ENCODE peak calls at places on chromosomes 3 and 15, in four cellular contexts. N is CD8-positive, alpha-beta T cell; C is K562; D is psoas muscle. V is an unnamed sample.
A peak's percentile ranks its signal among the peaks of the same experiment; 100 is the strongest.

GRCh38 chr3:39279745-39280517 is at the start of gene CX3CR1:
- DNase-seq in N (no peak), C (no peak), D (peak; percentile 74), V (no peak)

GRCh38 chr3:131033480-131034080 is 6.9 kb downstream of the NEK11 start:
- DNase-seq in N (no peak), C (peak; percentile 18), D (no peak), V (no peak)

GRCh38 chr3:4904801-4905695 is 74.2 kb upstream of the BHLHE40 start:
- DNase-seq in N (no peak), C (no peak), D (no peak), V (no peak)

GRCh38 chr3:148881286-148881685 is 16.2 kb downstream of the CPA3 start:
- DNase-seq in N (no peak), C (no peak), D (no peak), V (no peak)

GRCh38 chr3:46929324-46929723 is 47.2 kb downstream of the CCDC12 start:
- DNase-seq in N (no peak), C (no peak), D (peak; percentile 86), V (no peak)

GRCh38 chr3:85709483-85709882 is 750.7 kb downstream of the CADM2 start:
- DNase-seq in N (no peak), C (no peak), D (no peak), V (no peak)

GRCh38 chr3:47370887-47371697 is 9.7 kb upstream of the PTPN23 start:
- DNase-seq in N (no peak), C (peak; percentile 85), D (no peak), V (peak; percentile 35)

GRCh38 chr3:172009736-172010254 is 29.6 kb upstream of the FNDC3B start:
- DNase-seq in N (no peak), C (no peak), D (no peak), V (no peak)

GRCh38 chr3:45104715-45105711 is 41.2 kb downstream of the CDCP1 start:
- DNase-seq in N (no peak), C (peak; percentile 62), D (no peak), V (no peak)

GRCh38 chr3:127682576-127682975 is 9.8 kb downstream of the ABTB1 start:
- DNase-seq in N (no peak), C (no peak), D (no peak), V (no peak)

GRCh38 chr3:154708554-154708953 is 278.6 kb upstream of the GPR149 start:
- DNase-seq in N (no peak), C (no peak), D (no peak), V (no peak)

GRCh38 chr3:142445816-142446254 is 2.0 kb downstream of the XRN1 start:
- DNase-seq in N (no peak), C (no peak), D (no peak), V (no peak)

GRCh38 chr3:122415762-122416654 is at the start of gene WDR5B:
- DNase-seq in N (peak; percentile 99), C (peak; percentile 98), D (peak; percentile 99), V (peak; percentile 96)

GRCh38 chr3:43638594-43639447 is 17.0 kb upstream of the ANO10 start:
- DNase-seq in N (no peak), C (peak; percentile 82), D (no peak), V (no peak)

GRCh38 chr15:90259524-90259923 is 5.9 kb upstream of the NGRN start:
- DNase-seq in N (no peak), C (no peak), D (no peak), V (no peak)

GRCh38 chr3:160091441-160091840 is 102.8 kb downstream of the IL12A start:
- DNase-seq in N (no peak), C (no peak), D (no peak), V (no peak)

GRCh38 chr3:99720985-99721632 is 82.7 kb downstream of the COL8A1 start:
- DNase-seq in N (no peak), C (no peak), D (no peak), V (no peak)

GRCh38 chr3:52973806-52974205 is 72.1 kb downstream of the SFMBT1 start:
- DNase-seq in N (no peak), C (no peak), D (no peak), V (no peak)

GRCh38 chr3:52967398-52967797 is 70.0 kb upstream of the STIMATE start:
- DNase-seq in N (no peak), C (no peak), D (no peak), V (no peak)

DNA sequence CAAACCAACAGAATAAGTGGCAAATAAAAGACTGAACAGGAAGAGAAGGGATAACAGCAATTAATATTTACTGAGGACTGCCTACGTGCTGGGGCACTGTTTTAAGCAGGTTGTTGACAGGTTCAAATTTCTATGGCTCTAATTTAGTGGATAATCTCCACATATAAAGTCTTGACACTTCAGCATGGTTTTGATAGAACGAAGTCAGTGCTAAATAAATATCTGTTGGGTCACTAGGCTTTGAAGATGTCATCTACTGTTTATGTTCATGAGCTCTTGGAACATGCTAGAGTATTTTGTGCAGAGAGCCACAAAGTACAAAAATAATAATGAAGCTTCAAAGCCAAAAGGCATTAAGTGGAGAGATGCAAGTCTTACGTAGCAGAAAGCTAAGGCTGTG is 74.0 kb downstream of the SFMBT1 start:
- DNase-seq in N (no peak), C (no peak), D (no peak), V (no peak)
- H3K36me3 ChIP-seq in N (no peaks in the 10 kb centered on the region), C (no peaks in the 10 kb centered on the region), D (no peaks in the 10 kb centered on the region), V (no peaks in the 10 kb centered on the region)

GRCh38 chr15:45871121-45871855 is 236.5 kb downstream of the SQOR start:
- DNase-seq in N (no peak), C (no peak), D (no peak), V (no peak)
- H3K4me3 ChIP-seq in N (no peak overlapping the region), C (no peak overlapping the region), D (no peak overlapping the region), V (no peak overlapping the region)

GRCh38 chr3:12961726-12962036 is 111.5 kb downstream of the IQSEC1 start:
- DNase-seq in N (no peak), C (no peak), D (no peak), V (no peak)

GRCh38 chr3:12959838-12960378 is 113.3 kb downstream of the IQSEC1 start:
- DNase-seq in N (no peak), C (peak; percentile 54), D (peak; percentile 59), V (no peak)

GRCh38 chr3:12962292-12962691 is 110.9 kb downstream of the IQSEC1 start:
- DNase-seq in N (no peak), C (no peak), D (no peak), V (no peak)

GRCh38 chr3:12960497-12960896 is 112.7 kb downstream of the IQSEC1 start:
- DNase-seq in N (no peak), C (no peak), D (no peak), V (no peak)

GRCh38 chr3:12961007-12961725 is 112.1 kb downstream of the IQSEC1 start:
- DNase-seq in N (no peak), C (peak; percentile 49), D (peak; percentile 35), V (no peak)
- H3K36me3 ChIP-seq in N (no peaks in the 10 kb centered on the region), C (peaks cover 40% of the 10 kb centered on the region), D (no peaks in the 10 kb centered on the region), V (no peaks in the 10 kb centered on the region)

DNA sequence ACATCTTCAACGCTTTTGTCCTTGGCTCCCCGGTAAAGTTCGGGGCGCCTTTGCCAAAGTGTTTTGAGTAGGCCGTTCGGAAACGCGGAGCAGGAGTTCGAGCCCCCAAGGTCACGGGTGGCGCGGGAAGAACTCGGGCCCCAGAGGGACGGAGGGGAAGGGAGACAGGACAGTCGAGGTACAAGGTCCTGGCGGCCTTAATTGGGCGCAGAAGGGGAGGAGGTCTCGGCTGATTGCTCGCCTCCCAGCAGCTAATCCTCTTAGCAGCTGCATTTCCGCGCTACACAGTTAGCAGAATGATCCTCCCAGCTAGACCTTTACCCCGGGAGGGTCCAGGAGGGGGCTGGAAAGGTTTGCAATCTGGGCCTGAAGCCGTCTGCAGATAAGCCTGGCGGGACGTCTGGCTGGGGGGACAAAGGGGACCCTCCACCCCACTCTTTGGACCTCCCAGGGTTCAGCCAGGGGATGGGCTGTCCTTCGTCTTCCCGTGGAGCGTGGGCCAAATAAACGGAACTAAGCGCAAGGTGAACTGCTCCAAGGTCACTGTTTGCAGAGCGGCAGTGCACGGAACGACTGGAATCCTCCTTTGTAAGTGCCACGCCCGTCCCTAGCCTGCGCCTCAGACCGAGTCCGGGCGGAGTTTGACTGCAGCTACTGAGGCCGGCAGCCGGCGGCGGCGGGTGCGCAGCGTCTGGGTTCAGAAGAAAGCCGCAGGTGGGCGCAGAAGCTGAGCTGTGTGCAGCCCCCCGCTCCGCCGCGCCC is 7.2 kb downstream of the EOMES start:
- DNase-seq in N (no peak), C (no peak), D (no peak), V (no peak)
- H3K4me3 ChIP-seq in N (peak overlapping the region; percentile 73), C (no peak overlapping the region), D (peak overlapping the region; percentile 28), V (no peak overlapping the region)

GRCh38 chr3:126348308-126348920 is 8.8 kb downstream of the KLF15 start:
- DNase-seq in N (no peak), C (peak; percentile 15), D (peak; percentile 43), V (no peak)

GRCh38 chr3:126350502-126351085 is 6.6 kb downstream of the KLF15 start:
- DNase-seq in N (no peak), C (no peak), D (peak; percentile 44), V (no peak)

GRCh38 chr3:126347543-126348161 is 9.6 kb downstream of the KLF15 start:
- DNase-seq in N (no peak), C (no peak), D (peak; percentile 36), V (no peak)

GRCh38 chr3:126349611-126350501 is 7.4 kb downstream of the KLF15 start:
- DNase-seq in N (no peak), C (no peak), D (peak; percentile 60), V (no peak)

DNA sequence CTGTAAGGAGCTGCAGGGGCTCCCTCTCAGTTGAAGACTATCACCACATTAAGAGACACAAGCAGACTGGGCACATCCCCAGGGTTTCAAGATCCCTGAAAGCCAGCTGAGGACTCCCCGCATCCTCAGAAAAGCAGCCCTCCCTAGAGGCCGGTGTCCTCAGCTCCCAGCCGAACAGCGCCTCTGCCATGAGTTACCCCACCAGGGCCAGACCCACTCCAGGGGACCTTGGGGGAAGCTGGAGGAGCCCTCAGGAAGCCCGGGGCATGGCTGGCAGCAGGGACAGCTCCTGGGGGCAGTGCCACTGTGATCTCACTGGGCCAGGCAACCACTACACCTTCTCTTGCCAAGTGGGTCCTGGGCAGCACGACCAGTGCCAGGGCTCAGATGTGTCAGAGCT is 8.1 kb downstream of the KLF15 start:
- DNase-seq in N (no peak), C (no peak), D (peak; percentile 50), V (no peak)
- H3K36me3 ChIP-seq in N (no peaks in the 10 kb centered on the region), C (no peaks in the 10 kb centered on the region), D (no peaks in the 10 kb centered on the region), V (peaks cover 11% of the 10 kb centered on the region)

V was measured in iPS DF 6.9.